ENCODE peak calls at places on chromosomes 1 and 21, in ten cellular contexts. X, H, V, Z, G, J, P, W, M and E are unnamed samples.

GRCh38 chr1:206050655-206051235 is 2.2 kb upstream of the RHEX start:
- DNase-seq in X (no peak), G (no peak), J (no peak), P (peak; percentile 19), Z (peak; percentile 36), W (no peak), V (no peak), M (no peak), H (peak; percentile 84), E (peak; percentile 100)

GRCh38 chr1:43340559-43340958 is 2.9 kb downstream of the MPL start:
- DNase-seq in M (no peak), G (no peak), J (no peak), W (no peak), X (no peak), P (no peak), Z (no peak), V (no peak), H (no peak), E (no peak)

GRCh38 chr1:22024485-22025367 is 23.3 kb downstream of the CELA3A start:
- DNase-seq in M (peak; percentile 50), X (peak; percentile 79), G (no peak), J (peak; percentile 85), H (no peak), W (no peak), Z (peak; percentile 72), V (peak; percentile 89), P (no peak), E (no peak)

GRCh38 chr21:32306021-32306780 is 7.5 kb downstream of the MRAP start:
- DNase-seq in H (no peak), W (no peak), J (peak; percentile 7), Z (no peak), V (no peak), P (no peak), G (no peak), X (no peak), M (peak; percentile 89), E (no peak)

GRCh38 chr1:41955461-41956159 is 36.9 kb upstream of the HIVEP3 start:
- DNase-seq in V (no peak), M (peak; percentile 9), W (peak; percentile 81), P (no peak), Z (no peak), X (no peak), J (peak; percentile 94), G (peak; percentile 47), H (peak; percentile 88), E (no peak)

GRCh38 chr1:222890702-222891101 is 75.9 kb downstream of the DISP1 start:
- DNase-seq in G (no peak), H (no peak), W (no peak), X (no peak), M (no peak), V (no peak), Z (no peak), P (no peak), J (no peak), E (no peak)

GRCh38 chr1:110607663-110608230 is 1.6 kb upstream of the KCNA2 start:
- DNase-seq in X (no peak), V (no peak), P (no peak), M (no peak), H (no peak), J (no peak), G (no peak), W (no peak), Z (no peak), E (no peak)

GRCh38 chr21:27104749-27105439 is 138.0 kb upstream of the ADAMTS5 start:
- DNase-seq in Z (no peak), X (no peak), H (no peak), M (no peak), J (peak; percentile 22), W (no peak), V (no peak), P (no peak), G (no peak), E (no peak)

GRCh38 chr1:238690415-238690814 is 696.0 kb upstream of the CHRM3 start:
- DNase-seq in W (no peak), X (no peak), P (no peak), V (no peak), H (no peak), G (no peak), M (no peak), Z (no peak), J (no peak), E (no peak)

GRCh38 chr1:9960705-9961562 is 17.7 kb downstream of the NMNAT1 start:
- DNase-seq in V (peak; percentile 81), P (no peak), M (no peak), G (peak; percentile 51), X (no peak), H (no peak), W (no peak), J (no peak), Z (no peak), E (no peak)

GRCh38 chr1:87792094-87792493 is 463.4 kb downstream of the LMO4 start:
- DNase-seq in H (no peak), V (no peak), W (no peak), P (no peak), G (no peak), M (no peak), J (no peak), X (no peak), Z (no peak), E (no peak)

GRCh38 chr21:42245348-42246185 is 26.6 kb downstream of the ABCG1 start:
- DNase-seq in H (no peak), M (no peak), P (no peak), W (no peak), V (peak; percentile 67), X (no peak), G (no peak), Z (no peak), J (no peak), E (no peak)

GRCh38 chr1:203308205-203309114 is 3.1 kb downstream of the BTG2 start:
- DNase-seq in H (no peak), M (no peak), V (no peak), G (no peak), J (no peak), X (no peak), W (no peak), Z (no peak), P (no peak), E (no peak)

GRCh38 chr1:29360768-29361167 is 124.4 kb downstream of the PTPRU start:
- DNase-seq in V (no peak), P (no peak), G (no peak), J (no peak), H (no peak), Z (no peak), W (no peak), X (no peak), M (no peak), E (no peak)

GRCh38 chr1:201807958-201808632 is 20.9 kb upstream of the IPO9 start:
- DNase-seq in J (no peak), H (no peak), P (no peak), Z (no peak), M (no peak), G (no peak), W (no peak), V (no peak), X (peak; percentile 53), E (no peak)

GRCh38 chr1:3032970-3033794 is 11.9 kb downstream of the ACTRT2 start:
- DNase-seq in G (no peak), J (no peak), V (no peak), W (no peak), X (peak; percentile 29), H (no peak), Z (no peak), P (no peak), M (no peak), E (no peak)

GRCh38 chr1:88463401-88463800 is 220.7 kb upstream of the PKN2 start:
- DNase-seq in Z (no peak), G (no peak), P (no peak), W (no peak), X (no peak), J (no peak), V (no peak), H (no peak), M (no peak), E (no peak)

GRCh38 chr1:64129708-64130107 is 73.7 kb upstream of the UBE2U start:
- DNase-seq in H (no peak), M (no peak), W (no peak), X (no peak), G (no peak), V (no peak), P (no peak), Z (no peak), J (no peak), E (no peak)